ENCODE peak calls at places on chromosomes 3 and 15, in ten cellular contexts. One of them, this sample, is unnamed.

GRCh38 chr3:188729422-188729821 is 442.3 kb upstream of the TPRG1 start:
- DNase-seq in choroid plexus epithelial cell: no peak
- DNase-seq in spleen: no peak
- DNase-seq in esophagus muscularis mucosa: no peak
- DNase-seq in astrocyte of the spinal cord: no peak
- DNase-seq in BE2C: no peak
- DNase-seq in psoas muscle: no peak
- DNase-seq in A549: no peak
- DNase-seq in mammary epithelial cell: no peak
- DNase-seq in fibroblast of villous mesenchyme: no peak
- DNase-seq in this sample: no peak

GRCh38 chr15:68712886-68713285 is 107.8 kb downstream of the ANP32A start:
- DNase-seq in choroid plexus epithelial cell: no peak
- DNase-seq in spleen: no peak
- DNase-seq in esophagus muscularis mucosa: no peak
- DNase-seq in astrocyte of the spinal cord: no peak
- DNase-seq in BE2C: no peak
- DNase-seq in psoas muscle: no peak
- DNase-seq in A549: no peak
- DNase-seq in mammary epithelial cell: no peak
- DNase-seq in fibroblast of villous mesenchyme: no peak
- DNase-seq in this sample: no peak

GRCh38 chr3:127680790-127681189 is 8.0 kb downstream of the ABTB1 start:
- DNase-seq in choroid plexus epithelial cell: no peak
- DNase-seq in spleen: peak; percentile 75
- DNase-seq in esophagus muscularis mucosa: no peak
- DNase-seq in astrocyte of the spinal cord: no peak
- DNase-seq in BE2C: no peak
- DNase-seq in psoas muscle: peak; percentile 46
- DNase-seq in A549: no peak
- DNase-seq in mammary epithelial cell: no peak
- DNase-seq in fibroblast of villous mesenchyme: no peak
- DNase-seq in this sample: no peak

GRCh38 chr15:45705510-45706473 is 71.0 kb downstream of the SQOR start:
- DNase-seq in choroid plexus epithelial cell: peak; percentile 91
- DNase-seq in spleen: peak; percentile 86
- DNase-seq in esophagus muscularis mucosa: peak; percentile 95
- DNase-seq in astrocyte of the spinal cord: peak; percentile 89
- DNase-seq in BE2C: peak; percentile 80
- DNase-seq in psoas muscle: peak; percentile 73
- DNase-seq in A549: peak; percentile 20
- DNase-seq in mammary epithelial cell: peak; percentile 70
- DNase-seq in fibroblast of villous mesenchyme: peak; percentile 84
- DNase-seq in this sample: peak; percentile 69

GRCh38 chr3:105353485-105354161 is 13.1 kb upstream of the ALCAM start:
- DNase-seq in choroid plexus epithelial cell: peak; percentile 78
- DNase-seq in spleen: peak; percentile 73
- DNase-seq in esophagus muscularis mucosa: no peak
- DNase-seq in astrocyte of the spinal cord: peak; percentile 55
- DNase-seq in BE2C: no peak
- DNase-seq in psoas muscle: peak; percentile 56
- DNase-seq in A549: no peak
- DNase-seq in mammary epithelial cell: no peak
- DNase-seq in fibroblast of villous mesenchyme: peak; percentile 63
- DNase-seq in this sample: peak; percentile 62

GRCh38 chr3:46449755-46450552 is 14.8 kb downstream of the LTF start:
- DNase-seq in choroid plexus epithelial cell: peak; percentile 22
- DNase-seq in spleen: no peak
- DNase-seq in esophagus muscularis mucosa: no peak
- DNase-seq in astrocyte of the spinal cord: no peak
- DNase-seq in BE2C: peak; percentile 24
- DNase-seq in psoas muscle: no peak
- DNase-seq in A549: peak; percentile 32
- DNase-seq in mammary epithelial cell: no peak
- DNase-seq in fibroblast of villous mesenchyme: peak; percentile 12
- DNase-seq in this sample: no peak

GRCh38 chr3:189557824-189558223 is 73.4 kb upstream of the TP63 start:
- DNase-seq in choroid plexus epithelial cell: no peak
- DNase-seq in spleen: no peak
- DNase-seq in esophagus muscularis mucosa: no peak
- DNase-seq in astrocyte of the spinal cord: no peak
- DNase-seq in BE2C: no peak
- DNase-seq in psoas muscle: no peak
- DNase-seq in A549: no peak
- DNase-seq in mammary epithelial cell: peak; percentile 48
- DNase-seq in fibroblast of villous mesenchyme: no peak
- DNase-seq in this sample: no peak

GRCh38 chr15:73944161-73945099 is 18.2 kb downstream of the LOXL1 start:
- DNase-seq in choroid plexus epithelial cell: no peak
- DNase-seq in spleen: peak; percentile 61
- DNase-seq in esophagus muscularis mucosa: no peak
- DNase-seq in astrocyte of the spinal cord: no peak
- DNase-seq in BE2C: no peak
- DNase-seq in psoas muscle: peak; percentile 39
- DNase-seq in A549: no peak
- DNase-seq in mammary epithelial cell: no peak
- DNase-seq in fibroblast of villous mesenchyme: peak; percentile 55
- DNase-seq in this sample: peak; percentile 28

GRCh38 chr3:66426135-66426534 is 74.7 kb downstream of the LRIG1 start:
- DNase-seq in choroid plexus epithelial cell: no peak
- DNase-seq in spleen: no peak
- DNase-seq in esophagus muscularis mucosa: no peak
- DNase-seq in astrocyte of the spinal cord: no peak
- DNase-seq in BE2C: no peak
- DNase-seq in psoas muscle: no peak
- DNase-seq in A549: no peak
- DNase-seq in mammary epithelial cell: no peak
- DNase-seq in fibroblast of villous mesenchyme: no peak
- DNase-seq in this sample: no peak

GRCh38 chr3:188635258-188636038 is 481.5 kb downstream of the LPP start:
- DNase-seq in choroid plexus epithelial cell: peak; percentile 78
- DNase-seq in spleen: no peak
- DNase-seq in esophagus muscularis mucosa: no peak
- DNase-seq in astrocyte of the spinal cord: peak; percentile 67
- DNase-seq in BE2C: no peak
- DNase-seq in psoas muscle: no peak
- DNase-seq in A549: no peak
- DNase-seq in mammary epithelial cell: no peak
- DNase-seq in fibroblast of villous mesenchyme: peak; percentile 69
- DNase-seq in this sample: no peak

GRCh38 chr3:180707921-180708320 is 28.6 kb upstream of the CCDC39 start:
- DNase-seq in choroid plexus epithelial cell: no peak
- DNase-seq in spleen: no peak
- DNase-seq in esophagus muscularis mucosa: no peak
- DNase-seq in astrocyte of the spinal cord: no peak
- DNase-seq in BE2C: no peak
- DNase-seq in psoas muscle: no peak
- DNase-seq in A549: no peak
- DNase-seq in mammary epithelial cell: no peak
- DNase-seq in fibroblast of villous mesenchyme: no peak
- DNase-seq in this sample: no peak

GRCh38 chr3:157487339-157487738 is 15.9 kb downstream of the VEPH1 start:
- DNase-seq in choroid plexus epithelial cell: peak; percentile 60
- DNase-seq in spleen: no peak
- DNase-seq in esophagus muscularis mucosa: no peak
- DNase-seq in astrocyte of the spinal cord: no peak
- DNase-seq in BE2C: no peak
- DNase-seq in psoas muscle: no peak
- DNase-seq in A549: no peak
- DNase-seq in mammary epithelial cell: no peak
- DNase-seq in fibroblast of villous mesenchyme: peak; percentile 47
- DNase-seq in this sample: no peak

GRCh38 chr3:77815467-77815866 is 775.6 kb downstream of the ROBO2 start:
- DNase-seq in choroid plexus epithelial cell: no peak
- DNase-seq in spleen: no peak
- DNase-seq in esophagus muscularis mucosa: no peak
- DNase-seq in astrocyte of the spinal cord: no peak
- DNase-seq in BE2C: peak; percentile 28
- DNase-seq in psoas muscle: no peak
- DNase-seq in A549: no peak
- DNase-seq in mammary epithelial cell: no peak
- DNase-seq in fibroblast of villous mesenchyme: no peak
- DNase-seq in this sample: no peak

DNA sequence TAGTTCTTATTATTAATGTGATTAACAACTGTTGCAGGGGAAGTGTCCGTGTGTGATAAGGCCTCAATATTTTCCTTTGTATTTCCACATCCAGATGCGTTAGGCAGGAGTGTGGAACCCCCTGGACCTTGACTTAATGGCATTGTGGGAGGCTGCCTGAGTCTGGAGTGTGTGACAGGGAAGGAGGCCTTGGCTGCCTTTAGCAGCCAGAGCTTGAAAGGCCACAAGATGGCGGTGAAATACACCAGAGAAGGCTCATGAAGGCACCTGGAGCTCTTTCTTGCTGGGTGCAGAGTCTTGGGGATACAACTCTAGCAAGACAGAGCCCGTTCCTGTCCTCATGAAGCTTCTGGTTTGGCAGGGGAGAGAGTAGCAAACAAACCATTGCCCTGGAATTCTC is 36.9 kb downstream of the POLR2M start:
- DNase-seq in choroid plexus epithelial cell: peak; percentile 25
- DNase-seq in spleen: no peak
- DNase-seq in esophagus muscularis mucosa: no peak
- DNase-seq in astrocyte of the spinal cord: no peak
- DNase-seq in BE2C: peak; percentile 18
- DNase-seq in psoas muscle: no peak
- DNase-seq in A549: no peak
- DNase-seq in mammary epithelial cell: no peak
- DNase-seq in fibroblast of villous mesenchyme: no peak
- DNase-seq in this sample: no peak
- TF ChIP-seq CTCF in choroid plexus epithelial cell: peak; percentile 40
- TF ChIP-seq CTCF in spleen: no peak
- TF ChIP-seq CTCF in esophagus muscularis mucosa: no peak
- TF ChIP-seq CTCF in astrocyte of the spinal cord: peak; percentile 37
- TF ChIP-seq CTCF in BE2C: peak; percentile 46
- TF ChIP-seq CTCF in psoas muscle: no peak
- TF ChIP-seq CTCF in A549: peak; percentile 16
- TF ChIP-seq CTCF in mammary epithelial cell: peak; percentile 33
- TF ChIP-seq CTCF in fibroblast of villous mesenchyme: peak; percentile 26
- TF ChIP-seq CTCF in this sample: no peak

DNA sequence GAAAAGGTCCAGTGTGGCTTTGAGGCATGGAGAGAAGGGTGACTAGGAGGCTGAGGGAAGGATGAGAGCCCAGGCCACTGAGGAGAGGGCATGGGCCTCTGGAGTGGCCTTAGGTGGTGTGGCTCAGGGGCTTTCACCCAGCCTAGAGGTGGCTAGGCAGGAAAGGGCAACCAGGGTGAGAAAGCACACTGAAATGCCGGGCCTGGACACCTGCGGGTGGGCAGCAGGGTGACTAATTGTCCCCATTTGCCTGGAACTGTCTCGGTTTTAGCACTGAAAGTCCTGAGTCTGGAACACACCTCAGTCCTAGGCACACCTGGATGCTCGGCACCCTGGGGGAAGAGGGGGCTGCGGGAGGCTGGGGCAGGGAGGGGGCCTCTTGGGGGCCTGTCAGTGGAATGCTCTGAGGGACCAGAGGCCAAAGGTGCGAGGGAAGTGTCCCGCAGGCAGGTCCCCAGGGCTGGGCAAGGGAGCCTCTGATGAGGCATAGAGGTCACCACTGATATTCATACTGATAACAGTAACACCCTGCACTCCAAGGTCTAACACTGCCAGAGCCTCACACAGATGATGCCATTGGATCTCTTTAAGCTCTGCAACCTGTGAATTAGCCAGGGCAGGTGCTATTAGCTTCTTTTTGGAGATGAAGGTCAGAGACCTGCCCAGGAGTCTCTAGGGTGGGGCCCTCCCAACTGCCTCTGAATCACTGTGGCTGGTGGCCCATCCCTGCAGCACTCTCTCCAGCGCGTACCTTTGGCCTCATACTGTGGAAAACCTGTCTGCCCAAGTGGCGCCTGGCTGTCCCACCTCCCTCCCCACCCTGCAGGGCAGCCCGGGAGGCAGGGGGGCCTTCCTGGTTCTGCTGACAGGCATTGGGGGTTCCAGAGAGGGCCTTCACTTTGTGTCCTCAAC is 3.0 kb upstream of the PHGR1 start:
- DNase-seq in choroid plexus epithelial cell: no peak
- DNase-seq in spleen: no peak
- DNase-seq in esophagus muscularis mucosa: no peak
- DNase-seq in astrocyte of the spinal cord: no peak
- DNase-seq in BE2C: no peak
- DNase-seq in psoas muscle: peak; percentile 23
- DNase-seq in A549: no peak
- DNase-seq in mammary epithelial cell: no peak
- DNase-seq in fibroblast of villous mesenchyme: no peak
- DNase-seq in this sample: peak; percentile 16
- H3K4me3 ChIP-seq in choroid plexus epithelial cell: no peak overlapping the region
- H3K4me3 ChIP-seq in spleen: no peak overlapping the region
- H3K4me3 ChIP-seq in esophagus muscularis mucosa: no peak overlapping the region
- H3K4me3 ChIP-seq in astrocyte of the spinal cord: no peak overlapping the region
- H3K4me3 ChIP-seq in BE2C: no peak overlapping the region
- H3K4me3 ChIP-seq in psoas muscle: no peak overlapping the region
- H3K4me3 ChIP-seq in A549: no peak overlapping the region
- H3K4me3 ChIP-seq in mammary epithelial cell: no peak overlapping the region
- H3K4me3 ChIP-seq in fibroblast of villous mesenchyme: no peak overlapping the region
- H3K4me3 ChIP-seq in this sample: no peak overlapping the region

DNA sequence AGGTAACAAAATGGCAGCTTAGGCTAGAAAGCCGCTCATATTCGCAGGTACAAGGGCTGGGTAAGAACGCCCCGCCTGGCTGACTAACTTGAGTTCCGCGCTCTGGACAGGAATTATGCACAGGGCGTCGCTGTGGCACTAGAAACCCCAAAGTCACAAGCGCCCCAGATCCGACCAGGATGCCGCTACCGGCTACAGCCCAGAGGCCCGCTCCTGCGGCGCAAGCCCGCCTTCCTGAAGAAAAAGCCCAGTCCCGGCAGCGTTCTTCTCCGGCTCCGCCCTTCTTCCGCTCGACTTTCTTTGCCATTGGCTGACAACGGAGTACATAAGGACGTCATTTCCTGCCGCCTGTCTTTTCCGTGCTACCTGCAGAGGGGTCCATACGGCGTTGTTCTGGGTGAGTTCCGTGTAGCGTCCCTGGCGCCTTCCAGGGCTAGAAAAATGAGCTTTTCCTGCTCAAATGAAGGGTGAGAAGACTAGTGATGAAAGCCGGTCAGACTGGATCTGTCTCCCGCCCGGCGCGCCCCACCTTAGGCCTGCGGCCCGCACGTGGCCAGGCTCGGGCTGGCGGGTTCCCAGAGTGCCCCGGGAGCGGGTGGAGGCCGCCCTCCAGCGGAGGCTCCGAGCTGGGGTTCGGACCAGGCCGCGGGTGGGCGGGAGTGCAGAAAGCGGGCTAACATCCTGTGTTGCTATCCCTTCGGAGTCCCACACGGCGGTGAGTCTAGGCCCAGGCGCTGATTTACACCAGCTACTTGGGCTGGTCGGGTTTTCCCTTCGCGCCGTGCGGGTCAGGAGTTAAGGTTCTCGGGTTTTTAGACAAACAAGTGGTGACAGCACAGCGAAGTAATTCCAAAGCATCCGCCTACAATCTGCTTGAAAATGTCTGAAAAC is at the start of gene RPSA:
- DNase-seq in choroid plexus epithelial cell: peak; percentile 98
- DNase-seq in spleen: peak; percentile 99
- DNase-seq in esophagus muscularis mucosa: peak; percentile 98
- DNase-seq in astrocyte of the spinal cord: peak; percentile 97
- DNase-seq in BE2C: peak; percentile 90
- DNase-seq in psoas muscle: peak; percentile 96
- DNase-seq in A549: peak; percentile 94
- DNase-seq in mammary epithelial cell: peak; percentile 98
- DNase-seq in fibroblast of villous mesenchyme: peak; percentile 97
- DNase-seq in this sample: peak; percentile 98
- TF ChIP-seq CTCF in choroid plexus epithelial cell: peak; percentile 34
- TF ChIP-seq CTCF in spleen: peak; percentile 20
- TF ChIP-seq CTCF in esophagus muscularis mucosa: peak; percentile 49
- TF ChIP-seq CTCF in astrocyte of the spinal cord: peak; percentile 45
- TF ChIP-seq CTCF in BE2C: peak; percentile 4
- TF ChIP-seq CTCF in psoas muscle: peak; percentile 40
- TF ChIP-seq CTCF in A549: peak; percentile 5
- TF ChIP-seq CTCF in mammary epithelial cell: peak; percentile 55
- TF ChIP-seq CTCF in fibroblast of villous mesenchyme: peak; percentile 34
- TF ChIP-seq CTCF in this sample: peak; percentile 45

GRCh38 chr3:62951037-62951613 is 75.9 kb upstream of the CADPS start:
- DNase-seq in choroid plexus epithelial cell: no peak
- DNase-seq in spleen: no peak
- DNase-seq in esophagus muscularis mucosa: no peak
- DNase-seq in astrocyte of the spinal cord: no peak
- DNase-seq in BE2C: no peak
- DNase-seq in psoas muscle: no peak
- DNase-seq in A549: no peak
- DNase-seq in mammary epithelial cell: no peak
- DNase-seq in fibroblast of villous mesenchyme: no peak
- DNase-seq in this sample: no peak
- H3K4me3 ChIP-seq in choroid plexus epithelial cell: no peak overlapping the region
- H3K4me3 ChIP-seq in spleen: no peak overlapping the region
- H3K4me3 ChIP-seq in esophagus muscularis mucosa: no peak overlapping the region
- H3K4me3 ChIP-seq in astrocyte of the spinal cord: no peak overlapping the region
- H3K4me3 ChIP-seq in BE2C: no peak overlapping the region
- H3K4me3 ChIP-seq in psoas muscle: no peak overlapping the region
- H3K4me3 ChIP-seq in A549: no peak overlapping the region
- H3K4me3 ChIP-seq in mammary epithelial cell: no peak overlapping the region
- H3K4me3 ChIP-seq in fibroblast of villous mesenchyme: no peak overlapping the region
- H3K4me3 ChIP-seq in this sample: no peak overlapping the region